ENCODE peak calls at places on chromosomes 1 and 21, in ten cellular contexts. J is stimulated activated CD4-positive, alpha-beta T cell treated with anti-CD3 and anti-CD28 coated beads, TNF-alpha, amount 100 ng/mL, for 1 hour; G is nephron progenitor cell; N is amniotic stem cell; B is RWPE1; Z is HFF-Myc; M is neural crest cell; U is HS-5; O is AG20443; T is NCI-H187 treated with DMSO at 0.1 percent for 48 hours. A is an unnamed sample.

GRCh38 chr1:243739335-243740003 is 110.6 kb downstream of the AKT3 start:
- DNase-seq in J (no peak), G (no peak), N (no peak), B (no peak), Z (no peak), M (no peak), U (no peak), O (no peak), T (no peak), A (no peak)

GRCh38 chr1:2416403-2416802 is 4.0 kb upstream of the PEX10 start:
- DNase-seq in J (no peak), G (no peak), N (no peak), B (no peak), Z (no peak), M (no peak), U (no peak), O (no peak), T (no peak), A (no peak)

GRCh38 chr1:164773146-164773545 is 214.2 kb downstream of the PBX1 start:
- DNase-seq in J (no peak), G (no peak), N (no peak), B (no peak), Z (no peak), M (no peak), U (no peak), O (no peak), T (no peak), A (no peak)

GRCh38 chr21:30227128-30227527 is 11.2 kb upstream of the CLDN8 start:
- DNase-seq in J (no peak), G (no peak), N (no peak), B (no peak), Z (no peak), M (no peak), U (no peak), O (no peak), T (no peak), A (no peak)

GRCh38 chr1:239717097-239718051 is 331.0 kb downstream of the CHRM3 start:
- DNase-seq in J (no peak), G (no peak), N (no peak), B (no peak), Z (no peak), M (no peak), U (no peak), O (no peak), T (no peak), A (no peak)

GRCh38 chr1:156627313-156627880 is 8.2 kb downstream of the HAPLN2 start:
- DNase-seq in J (no peak), G (peak), N (no peak), B (no peak), Z (no peak), M (peak), U (peak), O (peak), T (no peak), A (peak)

GRCh38 chr1:52669696-52670095 is 28.5 kb downstream of the COA7 start:
- DNase-seq in J (no peak), G (no peak), N (peak), B (no peak), Z (no peak), M (no peak), U (peak), O (peak), T (no peak), A (peak)

GRCh38 chr1:246566808-246567154 is 525 bp downstream of the CNST start:
- DNase-seq in J (no peak), G (no peak), N (no peak), B (peak), Z (no peak), M (no peak), U (peak), O (no peak), T (no peak), A (no peak)

GRCh38 chr1:1437904-1438376 is 2.5 kb downstream of the VWA1 start:
- DNase-seq in J (no peak), G (no peak), N (no peak), B (no peak), Z (no peak), M (no peak), U (no peak), O (no peak), T (no peak), A (peak)

A was measured in AG08395.